ENCODE peak calls at places on chromosomes 12 and 14, in ten cellular contexts. One of them, this sample, is unnamed.

GRCh38 chr12:52291267-52291935 is at the start of gene KRT81:
- DNase-seq in CD8-positive, alpha-beta T cell: no peak
- DNase-seq in NCI-H146: no peak
- DNase-seq in iris pigment epithelial cell: no peak
- DNase-seq in NCI-H510A: no peak
- DNase-seq in activated CD8-positive, alpha-beta T cell treated with anti-CD3 and anti-CD28 coated beads for 36 hours: no peak
- DNase-seq in T-helper 17 cell: no peak
- DNase-seq in activated naive CD4-positive, alpha-beta T cell treated with anti-CD3 and anti-CD28 coated beads, Interleukin-2, amount 10 ng/mL, durations not matched to agents 7 days and 5 days: peak
- DNase-seq in NCI-H1092: no peak
- DNase-seq in GM13977: peak
- DNase-seq in this sample: no peak

GRCh38 chr14:104136472-104137296 is 1.7 kb upstream of the KIF26A start:
- DNase-seq in activated naive CD4-positive, alpha-beta T cell treated with anti-CD3 and anti-CD28 coated beads, Interleukin-2, amount 10 ng/mL, durations not matched to agents 7 days and 5 days: peak
- DNase-seq in GM13977: no peak
- DNase-seq in NCI-H1092: no peak
- DNase-seq in iris pigment epithelial cell: no peak
- DNase-seq in NCI-H510A: no peak
- DNase-seq in activated CD8-positive, alpha-beta T cell treated with anti-CD3 and anti-CD28 coated beads for 36 hours: peak
- DNase-seq in T-helper 17 cell: peak
- DNase-seq in CD8-positive, alpha-beta T cell: peak
- DNase-seq in NCI-H146: no peak
- DNase-seq in this sample: peak

GRCh38 chr12:125214289-125214688 is 149.1 kb downstream of the AACS start:
- DNase-seq in activated CD8-positive, alpha-beta T cell treated with anti-CD3 and anti-CD28 coated beads for 36 hours: no peak
- DNase-seq in CD8-positive, alpha-beta T cell: no peak
- DNase-seq in activated naive CD4-positive, alpha-beta T cell treated with anti-CD3 and anti-CD28 coated beads, Interleukin-2, amount 10 ng/mL, durations not matched to agents 7 days and 5 days: no peak
- DNase-seq in iris pigment epithelial cell: no peak
- DNase-seq in NCI-H510A: no peak
- DNase-seq in NCI-H146: no peak
- DNase-seq in T-helper 17 cell: no peak
- DNase-seq in GM13977: no peak
- DNase-seq in NCI-H1092: no peak
- DNase-seq in this sample: no peak

GRCh38 chr12:69401940-69402339 is 42.4 kb downstream of the YEATS4 start:
- DNase-seq in T-helper 17 cell: no peak
- DNase-seq in NCI-H146: no peak
- DNase-seq in iris pigment epithelial cell: no peak
- DNase-seq in activated CD8-positive, alpha-beta T cell treated with anti-CD3 and anti-CD28 coated beads for 36 hours: no peak
- DNase-seq in CD8-positive, alpha-beta T cell: no peak
- DNase-seq in GM13977: no peak
- DNase-seq in activated naive CD4-positive, alpha-beta T cell treated with anti-CD3 and anti-CD28 coated beads, Interleukin-2, amount 10 ng/mL, durations not matched to agents 7 days and 5 days: no peak
- DNase-seq in NCI-H510A: no peak
- DNase-seq in NCI-H1092: no peak
- DNase-seq in this sample: no peak

GRCh38 chr14:76782115-76782884 is 21.0 kb downstream of the VASH1 start:
- DNase-seq in activated CD8-positive, alpha-beta T cell treated with anti-CD3 and anti-CD28 coated beads for 36 hours: no peak
- DNase-seq in CD8-positive, alpha-beta T cell: no peak
- DNase-seq in GM13977: no peak
- DNase-seq in T-helper 17 cell: no peak
- DNase-seq in NCI-H1092: no peak
- DNase-seq in NCI-H146: no peak
- DNase-seq in activated naive CD4-positive, alpha-beta T cell treated with anti-CD3 and anti-CD28 coated beads, Interleukin-2, amount 10 ng/mL, durations not matched to agents 7 days and 5 days: no peak
- DNase-seq in iris pigment epithelial cell: no peak
- DNase-seq in NCI-H510A: no peak
- DNase-seq in this sample: no peak

GRCh38 chr12:81412940-81413339 is 335.1 kb downstream of the ACSS3 start:
- DNase-seq in T-helper 17 cell: no peak
- DNase-seq in activated CD8-positive, alpha-beta T cell treated with anti-CD3 and anti-CD28 coated beads for 36 hours: no peak
- DNase-seq in NCI-H1092: no peak
- DNase-seq in GM13977: no peak
- DNase-seq in NCI-H510A: no peak
- DNase-seq in NCI-H146: no peak
- DNase-seq in CD8-positive, alpha-beta T cell: no peak
- DNase-seq in iris pigment epithelial cell: no peak
- DNase-seq in activated naive CD4-positive, alpha-beta T cell treated with anti-CD3 and anti-CD28 coated beads, Interleukin-2, amount 10 ng/mL, durations not matched to agents 7 days and 5 days: no peak
- DNase-seq in this sample: no peak

GRCh38 chr12:89836026-89836425 is 127.4 kb upstream of the ATP2B1 start:
- DNase-seq in activated naive CD4-positive, alpha-beta T cell treated with anti-CD3 and anti-CD28 coated beads, Interleukin-2, amount 10 ng/mL, durations not matched to agents 7 days and 5 days: no peak
- DNase-seq in iris pigment epithelial cell: no peak
- DNase-seq in NCI-H1092: no peak
- DNase-seq in GM13977: no peak
- DNase-seq in NCI-H146: no peak
- DNase-seq in NCI-H510A: no peak
- DNase-seq in T-helper 17 cell: no peak
- DNase-seq in CD8-positive, alpha-beta T cell: no peak
- DNase-seq in activated CD8-positive, alpha-beta T cell treated with anti-CD3 and anti-CD28 coated beads for 36 hours: no peak
- DNase-seq in this sample: peak

GRCh38 chr14:88049271-88049670 is 44.3 kb downstream of the GPR65 start:
- DNase-seq in activated CD8-positive, alpha-beta T cell treated with anti-CD3 and anti-CD28 coated beads for 36 hours: no peak
- DNase-seq in GM13977: no peak
- DNase-seq in NCI-H146: no peak
- DNase-seq in T-helper 17 cell: no peak
- DNase-seq in NCI-H510A: no peak
- DNase-seq in NCI-H1092: no peak
- DNase-seq in activated naive CD4-positive, alpha-beta T cell treated with anti-CD3 and anti-CD28 coated beads, Interleukin-2, amount 10 ng/mL, durations not matched to agents 7 days and 5 days: no peak
- DNase-seq in CD8-positive, alpha-beta T cell: no peak
- DNase-seq in iris pigment epithelial cell: no peak
- DNase-seq in this sample: no peak